ENCODE peak calls at places on chromosomes 3 and 15, in seven cellular contexts. U is AG04450, I is body of pancreas, K is pancreas, S is upper lobe of right lung, V is cardiac fibroblast, E is H9. W is an unnamed sample.
A peak's percentile ranks its signal among the peaks of the same experiment; 100 is the strongest.

GRCh38 chr3:123373535-123373987 is 75.3 kb downstream of the ADCY5 start:
- DNase-seq in I (no peak), V (no peak), E (no peak), U (no peak), K (no peak), S (peak; percentile 62), W (no peak)

GRCh38 chr15:69025320-69025719 is 10.8 kb downstream of the NOX5 start:
- DNase-seq in V (no peak), E (no peak), K (no peak), I (no peak), S (no peak), U (no peak), W (no peak)

GRCh38 chr3:150737874-150738679 is 24.9 kb downstream of the SIAH2 start:
- DNase-seq in E (peak; percentile 57), V (peak; percentile 64), U (no peak), S (no peak), K (peak; percentile 74), I (peak; percentile 89), W (no peak)

GRCh38 chr3:186307594-186307993 is 54.4 kb downstream of the DGKG start:
- DNase-seq in I (no peak), S (no peak), V (peak; percentile 64), U (peak; percentile 18), E (no peak), K (no peak), W (no peak)

GRCh38 chr3:144586382-144586781 is 614.8 kb downstream of the DIPK2A start:
- DNase-seq in I (no peak), K (no peak), S (no peak), U (peak; percentile 23), E (no peak), V (peak; percentile 40), W (no peak)

GRCh38 chr15:97115764-97116075 is 785.2 kb downstream of the NR2F2 start:
- DNase-seq in V (no peak), K (no peak), E (no peak), S (no peak), U (no peak), I (no peak), W (no peak)

GRCh38 chr3:94440767-94441493 is 378.1 kb downstream of the NSUN3 start:
- DNase-seq in I (no peak), V (peak; percentile 89), K (no peak), S (no peak), E (no peak), U (peak; percentile 41), W (no peak)

GRCh38 chr15:91956026-91956723 is 102.7 kb downstream of the SLCO3A1 start:
- DNase-seq in S (no peak), I (no peak), K (no peak), V (peak; percentile 54), U (no peak), E (no peak), W (no peak)

GRCh38 chr3:28504945-28505344 is 156.3 kb upstream of the AZI2 start:
- DNase-seq in I (no peak), K (no peak), V (no peak), S (no peak), E (no peak), U (no peak), W (no peak)

GRCh38 chr15:22904736-22905135 is 66.3 kb downstream of the NIPA2 start:
- DNase-seq in K (peak; percentile 38), I (peak; percentile 76), V (no peak), S (no peak), U (no peak), E (no peak), W (no peak)

GRCh38 chr3:141426404-141427034 is 58.2 kb downstream of the ZBTB38 start:
- DNase-seq in E (no peak), V (peak; percentile 73), I (peak; percentile 94), S (peak; percentile 89), U (no peak), K (peak; percentile 86), W (no peak)

GRCh38 chr3:72702390-72702789 is 145.9 kb downstream of the SHQ1 start:
- DNase-seq in V (no peak), S (no peak), U (no peak), I (no peak), E (no peak), K (no peak), W (no peak)

DNA sequence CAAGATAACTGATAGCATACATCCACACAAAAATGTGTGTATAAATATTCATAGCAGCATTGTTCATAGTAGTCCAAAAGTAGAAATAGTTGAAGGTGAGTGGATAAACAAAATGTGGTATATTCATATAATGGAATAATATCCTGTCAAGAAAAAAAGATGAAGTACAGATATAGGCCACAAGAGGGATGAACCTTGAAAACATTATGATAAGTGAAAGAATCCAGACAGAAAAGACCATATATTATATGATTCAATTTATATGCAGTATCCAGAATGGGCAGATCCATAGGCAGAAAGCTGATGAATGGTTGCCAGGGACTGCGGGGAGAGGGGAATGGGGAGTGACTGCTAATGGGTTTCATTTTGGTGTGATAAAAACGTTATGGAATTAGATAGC is 54.3 kb upstream of the TNIK start:
- DNase-seq in E (no peak), U (no peak), I (no peak), K (no peak), V (peak; percentile 17), S (no peak), W (no peak)
- TF ChIP-seq CTCF in E (peak; percentile 37), U (peak; percentile 17), I (no peak), K (no peak), V (peak; percentile 10), S (no peak), W (no peak)

GRCh38 chr3:41933154-41933676 is 28.7 kb downstream of the ULK4 start:
- DNase-seq in S (no peak), I (no peak), K (no peak), E (no peak), V (peak; percentile 86), U (peak; percentile 62), W (no peak)
- TF ChIP-seq CTCF in S (no peak), I (no peak), K (no peak), E (no peak), V (no peak), U (no peak), W (no peak)

GRCh38 chr3:52188586-52189404 is 9.2 kb upstream of the ALAS1 start:
- DNase-seq in U (no peak), I (no peak), E (no peak), K (no peak), V (no peak), S (no peak), W (no peak)

GRCh38 chr3:52185837-52186236 is 12.1 kb upstream of the ALAS1 start:
- DNase-seq in I (no peak), U (no peak), V (no peak), K (no peak), S (no peak), E (no peak), W (no peak)

GRCh38 chr3:52186729-52187128 is 11.2 kb upstream of the ALAS1 start:
- DNase-seq in E (no peak), I (no peak), V (no peak), U (no peak), S (peak; percentile 15), K (no peak), W (no peak)

GRCh38 chr3:52185311-52185710 is 12.6 kb upstream of the ALAS1 start:
- DNase-seq in E (no peak), U (no peak), I (no peak), V (no peak), K (no peak), S (no peak), W (no peak)

DNA sequence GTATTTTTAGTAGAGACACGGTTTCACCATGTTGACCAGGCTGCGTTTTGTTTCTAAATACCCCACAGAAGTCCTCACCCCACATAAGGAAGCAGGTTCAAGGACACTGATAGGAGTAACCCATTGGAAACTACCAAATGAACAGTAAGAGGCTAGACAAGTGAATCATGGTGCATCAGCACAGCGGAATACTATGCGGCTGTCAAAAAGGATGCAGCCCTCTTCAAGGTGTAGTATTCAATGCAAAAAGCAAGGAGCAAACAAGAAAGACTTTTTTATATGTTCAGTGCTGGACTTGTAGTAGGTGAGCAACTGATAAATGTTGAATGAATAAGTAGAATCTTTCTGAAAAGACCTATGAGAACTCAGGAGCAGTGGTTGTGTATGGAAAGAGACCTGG is 10.4 kb upstream of the ALAS1 start:
- DNase-seq in V (no peak), E (no peak), I (no peak), U (no peak), S (no peak), K (no peak), W (no peak)
- TF ChIP-seq CTCF in V (no peak), E (no peak), I (no peak), U (no peak), S (no peak), K (no peak), W (no peak)

GRCh38 chr3:137514853-137515252 is 249.3 kb upstream of the SOX14 start:
- DNase-seq in U (no peak), K (no peak), S (no peak), V (no peak), I (no peak), E (no peak), W (no peak)
- TF ChIP-seq CTCF in U (no peak), K (no peak), S (no peak), V (no peak), I (no peak), E (peak; percentile 55), W (no peak)

DNA sequence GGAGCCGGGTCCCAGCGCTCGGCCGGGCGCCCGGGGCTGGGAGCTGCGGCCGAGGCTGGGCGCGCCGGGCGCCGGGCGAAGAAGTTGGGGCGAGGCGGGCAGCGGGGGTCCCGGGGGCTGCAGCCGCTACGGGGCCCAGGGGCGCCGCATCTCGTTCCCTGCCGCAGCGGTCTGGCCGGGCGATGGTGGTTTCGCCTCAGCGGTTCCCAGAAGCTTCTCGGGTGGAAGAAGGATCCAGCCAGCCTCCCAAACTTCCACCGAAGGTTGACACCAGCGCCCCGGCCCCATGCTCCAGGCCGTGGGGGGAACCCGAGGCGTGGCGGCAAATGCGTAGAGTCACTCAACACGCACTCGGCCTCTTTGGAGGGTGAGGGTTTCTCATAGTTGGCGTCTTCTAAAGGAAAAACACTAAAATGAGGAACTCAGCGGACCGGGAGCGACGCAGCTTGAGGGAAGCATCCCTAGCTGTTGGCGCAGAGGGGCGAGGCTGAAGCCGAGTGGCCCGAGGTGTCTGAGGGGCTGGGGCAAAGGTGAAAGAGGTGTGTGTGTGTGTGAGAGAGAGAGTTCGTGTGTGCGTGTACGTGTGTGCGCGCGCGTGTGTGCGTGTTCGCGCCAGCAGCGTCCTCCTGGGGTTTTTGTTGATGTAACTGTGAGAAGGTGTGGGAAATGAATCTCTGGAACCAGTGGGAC is 943 bp downstream of the BOC start:
- DNase-seq in K (peak; percentile 39), U (no peak), I (peak; percentile 18), V (peak; percentile 33), E (no peak), S (no peak), W (peak; percentile 57)
- TF ChIP-seq CTCF in K (no peak), U (no peak), I (no peak), V (no peak), E (no peak), S (no peak), W (no peak)

DNA sequence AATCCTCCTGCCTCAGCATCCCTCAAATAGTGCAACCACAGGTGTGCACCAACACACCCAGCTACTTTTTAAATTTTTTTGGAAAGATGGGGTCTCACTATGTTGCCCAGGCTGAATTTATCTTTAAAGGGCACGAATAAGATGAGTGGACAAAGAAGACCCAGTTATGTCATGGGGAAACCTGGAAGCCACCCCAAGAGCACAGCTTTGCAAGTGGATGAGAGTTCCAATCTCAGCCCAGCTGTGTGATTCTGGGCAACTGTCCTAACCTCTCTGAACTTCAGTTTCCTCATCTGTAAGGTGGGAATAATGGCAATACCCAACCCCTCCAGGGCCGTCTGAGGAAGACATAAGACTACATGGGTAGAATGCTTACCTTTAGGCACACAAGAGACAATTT is 32.2 kb downstream of the DNAJB8 start:
- DNase-seq in S (no peak), K (no peak), I (no peak), U (no peak), E (no peak), V (no peak), W (no peak)
- TF ChIP-seq CTCF in S (no peak), K (no peak), I (no peak), U (no peak), E (no peak), V (no peak), W (no peak)

W was measured in GM10248.